ENCODE peak calls at places on chromosomes 6 and 20, in six cellular contexts. M, A, V, H, O and P are unnamed samples.

GRCh38 chr6:121887724-121888123 is 452.3 kb downstream of the GJA1 start:
- DNase-seq in M (no peak), A (no peak), V (no peak), H (no peak), O (no peak), P (no peak)

GRCh38 chr20:64133951-64134407 is 26.6 kb upstream of the NPBWR2 start:
- DNase-seq in M (no peak), A (no peak), V (no peak), H (no peak), O (no peak), P (no peak)

GRCh38 chr6:138769102-138769676 is 4.4 kb upstream of the CCDC28A start:
- DNase-seq in M (no peak), A (no peak), V (no peak), H (peak), O (peak), P (no peak)

GRCh38 chr6:9064156-9064555 is 628.8 kb upstream of the SLC35B3 start:
- DNase-seq in M (no peak), A (no peak), V (no peak), H (no peak), O (no peak), P (no peak)

GRCh38 chr6:2575191-2575590 is 175.5 kb downstream of the MYLK4 start:
- DNase-seq in M (no peak), A (no peak), V (no peak), H (no peak), O (no peak), P (no peak)

GRCh38 chr6:70112686-70113570 is 190.0 kb downstream of the COL9A1 start:
- DNase-seq in M (no peak), A (no peak), V (no peak), H (no peak), O (peak), P (no peak)

GRCh38 chr6:160417135-160417534 is 69.0 kb downstream of the SLC22A3 start:
- DNase-seq in M (no peak), A (no peak), V (no peak), H (no peak), O (no peak), P (no peak)

GRCh38 chr6:167409078-167409477 is 84.2 kb downstream of the TTLL2 start:
- DNase-seq in M (no peak), A (no peak), V (no peak), H (no peak), O (no peak), P (no peak)

GRCh38 chr6:43698584-43699349 is 11.2 kb upstream of the MRPS18A start:
- DNase-seq in M (peak), A (no peak), V (peak), H (peak), O (peak), P (no peak)

GRCh38 chr6:8193541-8193940 is 91.2 kb upstream of the EEF1E1 start:
- DNase-seq in M (no peak), A (no peak), V (peak), H (no peak), O (no peak), P (no peak)

GRCh38 chr20:31497838-31498540 is 16.3 kb upstream of the HM13 start:
- DNase-seq in M (peak), A (no peak), V (peak), H (peak), O (peak), P (no peak)

GRCh38 chr6:153537422-153537821 is 406.3 kb upstream of the RGS17 start:
- DNase-seq in M (no peak), A (no peak), V (no peak), H (no peak), O (no peak), P (no peak)

GRCh38 chr20:57658447-57659130 is 38.4 kb upstream of the ZBP1 start:
- DNase-seq in M (no peak), A (peak), V (no peak), H (no peak), O (no peak), P (no peak)

GRCh38 chr6:29816030-29816429 is 11.6 kb upstream of the HLA-G start:
- DNase-seq in M (no peak), A (no peak), V (no peak), H (no peak), O (no peak), P (no peak)

GRCh38 chr6:45423901-45424627 is 46.3 kb upstream of the SUPT3H start:
- DNase-seq in M (peak), A (peak), V (no peak), H (peak), O (peak), P (peak)

GRCh38 chr6:41376176-41376575 is 40.8 kb downstream of the NCR2 start:
- DNase-seq in M (no peak), A (no peak), V (no peak), H (no peak), O (no peak), P (no peak)

GRCh38 chr6:160344281-160344680 is 3.9 kb upstream of the SLC22A3 start:
- DNase-seq in M (no peak), A (no peak), V (no peak), H (no peak), O (no peak), P (no peak)

GRCh38 chr6:119116712-119117281 is 38.3 kb upstream of the FAM184A start:
- DNase-seq in M (no peak), A (no peak), V (no peak), H (no peak), O (no peak), P (no peak)

GRCh38 chr6:3015144-3015543 is 15.4 kb downstream of the NQO2 start:
- DNase-seq in M (no peak), A (no peak), V (no peak), H (no peak), O (no peak), P (no peak)

GRCh38 chr6:77650098-77650663 is 2.7 kb upstream of the MEI4 start:
- DNase-seq in M (peak), A (peak), V (no peak), H (peak), O (peak), P (peak)

GRCh38 chr6:36364669-36365479 is 22.6 kb downstream of the ETV7 start:
- DNase-seq in M (no peak), A (peak), V (no peak), H (peak), O (peak), P (no peak)

GRCh38 chr20:2873747-2874041 is 413 bp downstream of the PTPRA start:
- DNase-seq in M (no peak), A (peak), V (no peak), H (peak), O (peak), P (peak)

GRCh38 chr20:7798176-7798575 is 142.1 kb downstream of the HAO1 start:
- DNase-seq in M (no peak), A (no peak), V (no peak), H (peak), O (peak), P (no peak)

GRCh38 chr6:170028629-170029345 is 262.1 kb downstream of the DLL1 start:
- DNase-seq in M (no peak), A (no peak), V (no peak), H (no peak), O (no peak), P (no peak)

GRCh38 chr6:123529843-123530242 is 106.9 kb downstream of the TRDN start:
- DNase-seq in M (peak), A (no peak), V (no peak), H (no peak), O (no peak), P (no peak)

GRCh38 chr20:4740774-4741431 is 19.2 kb downstream of the PRND start:
- DNase-seq in M (no peak), A (peak), V (no peak), H (peak), O (peak), P (peak)

DNA sequence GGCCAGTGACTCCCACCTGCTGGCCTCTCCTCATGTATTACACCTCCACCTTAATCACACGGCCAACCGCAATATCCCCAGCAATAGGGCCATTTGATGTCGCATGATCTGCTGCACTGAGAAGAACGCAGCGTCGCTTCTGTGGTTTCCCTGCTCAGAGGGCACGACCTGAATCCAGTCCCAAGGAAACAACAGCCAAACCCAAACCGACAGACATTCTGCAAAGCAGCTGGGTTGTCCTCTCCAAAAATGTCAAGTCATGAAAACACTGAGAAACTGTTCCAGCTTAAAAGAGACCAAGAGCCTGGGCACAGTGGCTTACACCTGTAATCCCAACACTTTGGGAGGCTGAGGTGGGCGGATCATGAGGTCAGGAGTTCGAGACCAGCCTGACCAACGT is 7.5 kb upstream of the BPI start:
- DNase-seq in M (no peak), A (no peak), V (no peak), H (no peak), O (no peak), P (no peak)
- TF ChIP-seq CTCF in M (no peak), A (no peak), V (no peak), H (no peak), O (no peak), P (no peak)

DNA sequence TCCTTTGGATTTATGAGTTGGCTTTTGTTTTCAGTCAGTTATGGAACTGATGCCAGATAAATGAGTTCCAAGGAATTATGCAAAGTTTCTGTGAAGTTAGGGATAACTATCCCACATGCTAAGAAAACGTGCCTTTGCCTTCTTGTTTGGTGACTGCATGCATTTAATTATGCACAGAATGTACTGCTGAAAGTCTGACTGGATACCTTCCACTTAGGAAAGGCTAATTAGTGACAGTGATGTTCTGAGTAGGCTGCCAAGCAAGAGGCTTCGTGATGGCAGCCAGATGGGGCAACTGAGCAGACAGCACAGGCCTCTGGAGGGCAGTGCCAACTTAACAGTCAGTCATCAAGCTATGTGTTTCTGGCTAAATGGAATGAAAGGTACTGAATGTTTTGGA is 289.9 kb downstream of the CD109 start:
- DNase-seq in M (no peak), A (no peak), V (peak), H (peak), O (no peak), P (no peak)
- TF ChIP-seq CTCF in M (no peak), A (no peak), V (peak), H (peak), O (no peak), P (no peak)

DNA sequence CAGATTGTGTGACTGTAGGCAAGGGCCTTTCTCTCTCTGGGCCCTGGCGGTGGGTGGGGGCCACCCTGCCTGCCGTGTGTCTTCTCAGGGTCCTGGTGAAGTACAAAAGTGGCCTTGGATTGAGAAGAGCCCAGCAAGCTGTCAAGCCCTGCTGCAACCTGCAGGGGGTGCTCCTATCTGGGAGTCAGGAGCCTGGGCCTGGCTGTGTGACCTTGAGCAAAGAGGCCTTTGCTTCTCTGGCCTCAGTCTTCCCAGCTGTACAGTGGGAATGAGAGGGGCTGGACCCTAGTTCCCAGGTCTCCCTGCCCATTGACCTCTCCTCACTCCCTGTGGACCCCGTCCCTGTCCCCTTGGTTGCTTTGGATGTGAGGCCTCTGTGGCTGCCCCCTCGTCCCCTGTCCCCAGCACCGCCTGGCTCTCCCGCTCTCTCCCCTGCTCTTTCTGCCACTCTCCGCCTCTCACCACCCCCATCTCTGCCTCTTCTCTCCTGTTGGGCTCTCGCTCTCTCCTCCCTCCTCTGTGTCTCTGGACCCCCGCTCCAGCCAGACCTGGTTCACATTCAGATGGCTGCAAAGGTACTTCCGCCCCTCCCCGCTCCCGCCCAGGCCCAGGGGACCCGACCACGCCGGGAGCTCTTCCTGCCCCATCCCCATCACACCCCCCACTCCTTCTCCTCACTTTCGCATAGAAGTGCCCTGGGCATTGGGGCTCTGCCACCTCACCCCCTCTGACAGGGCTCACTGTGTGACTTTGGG is 46.7 kb downstream of the SRC start:
- DNase-seq in M (peak), A (no peak), V (no peak), H (peak), O (peak), P (no peak)
- TF ChIP-seq CTCF in M (no peak), A (peak), V (peak), H (peak), O (peak), P (peak)

GRCh38 chr6:56424068-56424467 is 176.7 kb upstream of the COL21A1 start:
- DNase-seq in M (no peak), A (no peak), V (no peak), H (peak), O (peak), P (no peak)
- TF ChIP-seq CTCF in M (no peak), A (no peak), V (no peak), H (no peak), O (no peak), P (no peak)

DNA sequence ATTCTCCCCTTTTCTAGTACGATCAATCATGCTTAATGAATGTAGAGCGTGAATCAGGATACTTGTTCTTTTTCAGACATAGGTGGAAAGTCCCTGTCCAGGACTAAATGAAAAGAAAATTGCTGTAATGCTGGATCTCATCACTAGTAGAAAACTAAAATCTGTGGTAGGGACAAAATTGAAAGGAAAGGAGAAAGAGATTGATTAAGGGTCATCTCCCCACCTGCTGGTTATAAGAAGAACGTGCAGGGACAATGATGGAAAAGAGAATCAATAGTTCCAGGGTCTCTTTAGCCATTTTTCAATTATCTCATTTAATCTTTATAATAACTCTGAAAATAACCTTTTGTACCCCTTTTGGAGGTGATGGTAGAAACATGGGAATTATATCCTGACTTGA is 18.7 kb upstream of the HLA-DRB1 start:
- DNase-seq in M (no peak), A (no peak), V (no peak), H (no peak), O (no peak), P (no peak)
- TF ChIP-seq CTCF in M (no peak), A (no peak), V (no peak), H (no peak), O (no peak), P (peak)

GRCh38 chr6:14265049-14266021 is 147.8 kb downstream of the CD83 start:
- DNase-seq in M (no peak), A (no peak), V (no peak), H (no peak), O (no peak), P (no peak)
- TF ChIP-seq CTCF in M (no peak), A (no peak), V (peak), H (peak), O (peak), P (no peak)

GRCh38 chr20:25338112-25339023 is 52.3 kb downstream of the ABHD12 start:
- DNase-seq in M (no peak), A (no peak), V (no peak), H (no peak), O (no peak), P (no peak)
- TF ChIP-seq CTCF in M (no peak), A (no peak), V (no peak), H (no peak), O (no peak), P (no peak)